ENCODE peak calls at places on chromosomes 6 and 20, in five cellular contexts. J, M, P, T and A are unnamed samples. For H3K4me1 and H3K27me3, the result is how much of the 10 kb centered on the place peaks cover.

GRCh38 chr6:17705428-17705777 is 1.3 kb downstream of the NUP153 start:
- DNase-seq in J (no peak), M (peak), P (no peak), T (no peak), A (peak)

GRCh38 chr6:146543211-146543939 is at the start of gene RAB32:
- DNase-seq in J (peak), M (peak), P (no peak), T (peak), A (peak)

GRCh38 chr6:5582758-5583157 is 321.4 kb downstream of the FARS2 start:
- DNase-seq in J (no peak), M (no peak), P (no peak), T (no peak), A (peak)

GRCh38 chr6:106197441-106197840 is 111.3 kb downstream of the PRDM1 start:
- DNase-seq in J (no peak), M (no peak), P (no peak), T (no peak), A (no peak)

GRCh38 chr6:158506577-158506976 is 53.3 kb upstream of the TMEM181 start:
- DNase-seq in J (peak), M (no peak), P (no peak), T (peak), A (peak)

GRCh38 chr20:57266251-57267157 is at the start of gene BMP7:
- DNase-seq in J (peak), M (no peak), P (no peak), T (no peak), A (no peak)

GRCh38 chr6:130324657-130325056 is 41.2 kb upstream of the TMEM200A start:
- DNase-seq in J (no peak), M (no peak), P (no peak), T (no peak), A (peak)

GRCh38 chr6:130749402-130749801 is 77.8 kb upstream of the SMLR1 start:
- DNase-seq in J (peak), M (no peak), P (no peak), T (no peak), A (no peak)

GRCh38 chr20:51700809-51701285 is 67.3 kb downstream of the ATP9A start:
- DNase-seq in J (peak), M (peak), P (no peak), T (no peak), A (peak)

GRCh38 chr6:127590344-127590743 is 13.4 kb downstream of the C6orf58 start:
- DNase-seq in J (no peak), M (no peak), P (no peak), T (no peak), A (no peak)

GRCh38 chr6:118297821-118298220 is 250.3 kb upstream of the PLN start:
- DNase-seq in J (no peak), M (no peak), P (no peak), T (no peak), A (peak)

GRCh38 chr6:157602521-157603288 is 220.3 kb upstream of the SNX9 start:
- DNase-seq in J (no peak), M (no peak), P (no peak), T (no peak), A (no peak)

GRCh38 chr20:2236266-2236665 is 59.5 kb upstream of the TGM3 start:
- DNase-seq in J (no peak), M (no peak), P (no peak), T (no peak), A (no peak)

GRCh38 chr20:21520702-21521595 is 7.1 kb upstream of the NKX2-2 start:
- DNase-seq in J (peak), M (no peak), P (no peak), T (no peak), A (no peak)

GRCh38 chr6:117194978-117195377 is 70.4 kb upstream of the VGLL2 start:
- DNase-seq in J (no peak), M (no peak), P (no peak), T (no peak), A (no peak)

GRCh38 chr6:13794184-13794583 is 20.2 kb downstream of the MCUR1 start:
- DNase-seq in J (no peak), M (no peak), P (no peak), T (no peak), A (peak)

GRCh38 chr6:53151676-53152075 is 3.0 kb upstream of the GCM1 start:
- DNase-seq in J (peak), M (no peak), P (no peak), T (no peak), A (no peak)

GRCh38 chr6:12196326-12196936 is 93.7 kb upstream of the EDN1 start:
- DNase-seq in J (no peak), M (no peak), P (no peak), T (no peak), A (peak)

GRCh38 chr6:26175428-26176181 is 88.4 kb downstream of the HFE start:
- DNase-seq in J (no peak), M (no peak), P (no peak), T (peak), A (peak)

GRCh38 chr20:1890469-1891262 is 4.5 kb upstream of the SIRPA start:
- DNase-seq in J (no peak), M (no peak), P (no peak), T (no peak), A (no peak)

GRCh38 chr6:109440325-109441068 is at the start of the genes PPIL6 and SMPD2:
- DNase-seq in J (peak), M (peak), P (peak), T (peak), A (peak)

GRCh38 chr6:159759645-159760044 is 2.2 kb upstream of the ACAT2 start:
- DNase-seq in J (no peak), M (no peak), P (no peak), T (no peak), A (no peak)

GRCh38 chr6:118080547-118080946 is 173.5 kb downstream of the SLC35F1 start:
- DNase-seq in J (no peak), M (no peak), P (no peak), T (no peak), A (no peak)

GRCh38 chr6:124684621-124685020 is 277.6 kb upstream of the RNF217 start:
- DNase-seq in J (no peak), M (no peak), P (no peak), T (no peak), A (no peak)

GRCh38 chr6:107075951-107076381 is 39.3 kb downstream of the BEND3 start:
- DNase-seq in J (no peak), M (no peak), P (no peak), T (no peak), A (peak)

GRCh38 chr20:57560554-57561355 is at the start of gene PCK1:
- DNase-seq in J (no peak), M (peak), P (no peak), T (no peak), A (peak)

GRCh38 chr20:51860015-51860882 is 57.9 kb upstream of the SALL4 start:
- DNase-seq in J (no peak), M (no peak), P (no peak), T (no peak), A (peak)

GRCh38 chr6:53523511-53524454 is 21.1 kb downstream of the GCLC start:
- DNase-seq in J (no peak), M (no peak), P (no peak), T (no peak), A (no peak)

GRCh38 chr6:132695773-132696172 is 18.1 kb downstream of the VNN1 start:
- DNase-seq in J (no peak), M (no peak), P (no peak), T (no peak), A (no peak)

GRCh38 chr6:170345662-170346061 is 39.1 kb downstream of the FAM120B start:
- DNase-seq in J (no peak), M (no peak), P (no peak), T (no peak), A (peak)

GRCh38 chr20:17952692-17953684 is 15.6 kb downstream of the SNX5 start:
- DNase-seq in J (no peak), M (no peak), P (no peak), T (no peak), A (no peak)
- H3K4me1 ChIP-seq in J (under half), M (under half), P (under half), T (under half), A (under half)

GRCh38 chr6:163963205-163964120 is 548.9 kb downstream of the QKI start:
- DNase-seq in J (no peak), M (no peak), P (no peak), T (no peak), A (no peak)

GRCh38 chr6:163964778-163965177 is 550.3 kb downstream of the QKI start:
- DNase-seq in J (no peak), M (no peak), P (no peak), T (no peak), A (no peak)

GRCh38 chr6:163962627-163963117 is 548.2 kb downstream of the QKI start:
- DNase-seq in J (no peak), M (no peak), P (no peak), T (no peak), A (no peak)

GRCh38 chr6:163970846-163971564 is 556.5 kb downstream of the QKI start:
- DNase-seq in J (no peak), M (no peak), P (no peak), T (no peak), A (no peak)

GRCh38 chr6:163965426-163966348 is 551.2 kb downstream of the QKI start:
- DNase-seq in J (no peak), M (no peak), P (no peak), T (no peak), A (peak)
- H3K27ac ChIP-seq in J (no peak), M (no peak), P (no peak), T (no peak), A (no peak)

DNA sequence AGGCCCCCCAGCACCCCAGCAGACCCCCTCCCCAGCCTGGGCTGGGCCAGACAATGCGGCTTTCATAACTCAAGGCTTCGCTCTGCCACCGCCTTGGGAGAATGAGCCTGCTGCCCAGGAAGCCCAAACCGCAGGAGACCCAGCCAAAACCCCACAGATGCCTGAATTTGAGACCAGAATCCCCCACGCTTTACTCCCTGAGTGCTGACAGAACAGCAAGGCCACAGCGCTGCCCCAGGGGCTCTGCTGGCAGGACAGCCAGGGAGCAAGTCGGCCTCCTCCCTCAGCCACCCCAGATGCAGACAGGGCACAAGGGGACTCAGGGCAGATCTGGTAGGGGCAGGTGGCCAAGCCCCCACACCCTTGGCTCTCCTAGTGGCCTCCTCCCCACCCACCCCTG is 2.2 kb downstream of the MDFI start:
- DNase-seq in J (no peak), M (no peak), P (no peak), T (no peak), A (peak)
- H3K27me3 ChIP-seq in J (under half), M (under half), P (under half), T (under half), A (under half)

GRCh38 chr6:136782021-136782770 is 10.1 kb downstream of the MAP3K5 start:
- DNase-seq in J (no peak), M (no peak), P (no peak), T (no peak), A (peak)
- H3K4me1 ChIP-seq in J (under half), M (under half), P (under half), T (under half), A (under half)

GRCh38 chr6:151009576-151009975 is 144.1 kb downstream of the MTHFD1L start:
- DNase-seq in J (peak), M (no peak), P (no peak), T (no peak), A (no peak)
- H3K27ac ChIP-seq in J (no peak), M (no peak), P (no peak), T (no peak), A (no peak)

GRCh38 chr6:111086685-111087084 is 618 bp upstream of the SLC16A10 start:
- DNase-seq in J (no peak), M (no peak), P (no peak), T (no peak), A (no peak)
- H3K27me3 ChIP-seq in J (under half), M (half or more), P (under half), T (under half), A (under half)

GRCh38 chr6:34285571-34285970 is 36.8 kb upstream of the SMIM29 start:
- DNase-seq in J (no peak), M (no peak), P (no peak), T (no peak), A (no peak)

GRCh38 chr6:34292954-34293353 is 44.1 kb upstream of the SMIM29 start:
- DNase-seq in J (no peak), M (no peak), P (no peak), T (no peak), A (no peak)

GRCh38 chr6:34288581-34288980 is 39.8 kb upstream of the SMIM29 start:
- DNase-seq in J (no peak), M (no peak), P (no peak), T (no peak), A (no peak)

GRCh38 chr6:34284563-34285545 is 36.0 kb upstream of the SMIM29 start:
- DNase-seq in J (no peak), M (peak), P (no peak), T (no peak), A (peak)

GRCh38 chr6:34289137-34289536 is 40.3 kb upstream of the SMIM29 start:
- DNase-seq in J (no peak), M (no peak), P (no peak), T (no peak), A (no peak)
- H3K4me1 ChIP-seq in J (under half), M (under half), P (under half), T (under half), A (under half)

DNA sequence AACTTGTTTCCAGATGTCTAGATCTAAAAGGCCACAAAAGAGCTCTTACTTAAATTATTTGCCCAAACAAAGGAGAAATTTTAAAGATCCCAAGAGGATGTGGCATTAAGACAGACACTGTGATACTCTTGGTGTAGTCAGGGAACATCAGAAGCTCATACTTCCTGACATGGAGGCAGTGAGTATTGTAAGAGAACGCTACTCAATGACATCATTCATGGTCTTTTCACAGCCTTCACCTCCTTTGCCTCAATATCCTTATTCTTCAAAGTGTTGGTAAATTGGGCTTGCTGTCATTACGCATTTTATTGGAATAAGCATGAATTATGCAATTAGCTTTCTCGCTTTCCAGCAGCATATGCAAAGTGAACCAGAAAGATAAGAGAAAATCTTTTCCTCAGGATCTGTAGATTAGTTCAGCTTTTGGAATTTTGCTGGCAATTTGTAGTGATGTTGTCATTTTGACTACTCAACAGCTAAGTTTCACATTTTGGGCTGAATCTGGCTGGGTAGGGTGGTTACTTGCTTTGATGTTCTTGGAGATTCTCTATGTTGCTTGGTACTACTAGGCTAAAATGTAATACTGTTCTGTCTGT is 1012.2 kb downstream of the KIF16B start:
- DNase-seq in J (no peak), M (no peak), P (no peak), T (no peak), A (no peak)
- H3K27ac ChIP-seq in J (no peak), M (peak), P (no peak), T (no peak), A (no peak)